ENCODE peak calls at places on chromosomes 1 and 21, in four cellular contexts. One of them, this sample, is unnamed.

GRCh38 chr1:25727819-25728286 is 72.1 kb upstream of the SELENON start:
- DNase-seq in transverse colon: peak
- DNase-seq in CD8-positive, alpha-beta T cell: no peak
- DNase-seq in breast epithelium: no peak
- DNase-seq in this sample: peak

GRCh38 chr1:150293433-150294253 is at the start of gene MRPS21:
- DNase-seq in transverse colon: peak
- DNase-seq in CD8-positive, alpha-beta T cell: peak
- DNase-seq in breast epithelium: peak
- DNase-seq in this sample: peak

GRCh38 chr1:87330201-87330953 is 1.7 kb downstream of the LMO4 start:
- DNase-seq in transverse colon: peak
- DNase-seq in CD8-positive, alpha-beta T cell: peak
- DNase-seq in breast epithelium: no peak
- DNase-seq in this sample: no peak

GRCh38 chr1:10718083-10718415 is 78.4 kb downstream of the CASZ1 start:
- DNase-seq in transverse colon: no peak
- DNase-seq in CD8-positive, alpha-beta T cell: no peak
- DNase-seq in breast epithelium: no peak
- DNase-seq in this sample: no peak

GRCh38 chr1:115217150-115218033 is 120.7 kb downstream of the NGF start:
- DNase-seq in breast epithelium: no peak
- DNase-seq in transverse colon: no peak
- DNase-seq in CD8-positive, alpha-beta T cell: no peak
- DNase-seq in this sample: no peak

GRCh38 chr21:25910809-25911208 is 176.0 kb downstream of the GABPA start:
- DNase-seq in breast epithelium: no peak
- DNase-seq in CD8-positive, alpha-beta T cell: no peak
- DNase-seq in transverse colon: no peak
- DNase-seq in this sample: no peak

GRCh38 chr1:42680921-42681683 is 1.1 kb upstream of the YBX1 start:
- DNase-seq in transverse colon: no peak
- DNase-seq in breast epithelium: no peak
- DNase-seq in CD8-positive, alpha-beta T cell: peak
- DNase-seq in this sample: peak

GRCh38 chr1:50774759-50775351 is 185.2 kb downstream of the FAF1 start:
- DNase-seq in breast epithelium: no peak
- DNase-seq in transverse colon: no peak
- DNase-seq in CD8-positive, alpha-beta T cell: no peak
- DNase-seq in this sample: peak

GRCh38 chr1:114124644-114125043 is 29.0 kb downstream of the SYT6 start:
- DNase-seq in CD8-positive, alpha-beta T cell: no peak
- DNase-seq in transverse colon: no peak
- DNase-seq in breast epithelium: no peak
- DNase-seq in this sample: no peak

GRCh38 chr1:30749691-30750583 is 7.6 kb downstream of the LAPTM5 start:
- DNase-seq in CD8-positive, alpha-beta T cell: peak
- DNase-seq in transverse colon: peak
- DNase-seq in breast epithelium: no peak
- DNase-seq in this sample: no peak

GRCh38 chr21:26920055-26920454 is 46.8 kb downstream of the ADAMTS5 start:
- DNase-seq in transverse colon: no peak
- DNase-seq in breast epithelium: no peak
- DNase-seq in CD8-positive, alpha-beta T cell: no peak
- DNase-seq in this sample: no peak

GRCh38 chr1:37020653-37021277 is 13.6 kb downstream of the GRIK3 start:
- DNase-seq in CD8-positive, alpha-beta T cell: no peak
- DNase-seq in breast epithelium: no peak
- DNase-seq in transverse colon: no peak
- DNase-seq in this sample: no peak

GRCh38 chr21:43195131-43196021 is 26.6 kb downstream of the CRYAA start:
- DNase-seq in breast epithelium: peak
- DNase-seq in CD8-positive, alpha-beta T cell: no peak
- DNase-seq in transverse colon: no peak
- DNase-seq in this sample: peak

GRCh38 chr1:226679853-226680516 is 59.1 kb downstream of the ITPKB start:
- DNase-seq in transverse colon: peak
- DNase-seq in CD8-positive, alpha-beta T cell: peak
- DNase-seq in breast epithelium: peak
- DNase-seq in this sample: peak

GRCh38 chr1:157523774-157524501 is 28.4 kb downstream of the FCRL5 start:
- DNase-seq in transverse colon: peak
- DNase-seq in CD8-positive, alpha-beta T cell: no peak
- DNase-seq in breast epithelium: no peak
- DNase-seq in this sample: no peak

GRCh38 chr1:55232448-55233148 is 17.4 kb upstream of the USP24 start:
- DNase-seq in CD8-positive, alpha-beta T cell: no peak
- DNase-seq in breast epithelium: no peak
- DNase-seq in transverse colon: no peak
- DNase-seq in this sample: no peak

GRCh38 chr1:211469938-211470529 is 21.9 kb downstream of the RD3 start:
- DNase-seq in CD8-positive, alpha-beta T cell: peak
- DNase-seq in transverse colon: peak
- DNase-seq in breast epithelium: peak
- DNase-seq in this sample: peak

GRCh38 chr1:162035241-162035640 is 11.6 kb upstream of the OLFML2B start:
- DNase-seq in CD8-positive, alpha-beta T cell: no peak
- DNase-seq in transverse colon: no peak
- DNase-seq in breast epithelium: no peak
- DNase-seq in this sample: peak

GRCh38 chr1:23899070-23899469 is 14.1 kb downstream of the CNR2 start:
- DNase-seq in transverse colon: no peak
- DNase-seq in CD8-positive, alpha-beta T cell: no peak
- DNase-seq in breast epithelium: no peak
- DNase-seq in this sample: no peak

GRCh38 chr1:198234511-198235251 is 77.9 kb downstream of the NEK7 start:
- DNase-seq in CD8-positive, alpha-beta T cell: no peak
- DNase-seq in transverse colon: no peak
- DNase-seq in breast epithelium: no peak
- DNase-seq in this sample: peak

GRCh38 chr1:20370628-20371200 is 80.0 kb downstream of the VWA5B1 start:
- DNase-seq in breast epithelium: no peak
- DNase-seq in transverse colon: no peak
- DNase-seq in CD8-positive, alpha-beta T cell: no peak
- DNase-seq in this sample: no peak

GRCh38 chr1:160374291-160374690 is 7.4 kb downstream of the NHLH1 start:
- DNase-seq in CD8-positive, alpha-beta T cell: no peak
- DNase-seq in breast epithelium: no peak
- DNase-seq in transverse colon: no peak
- DNase-seq in this sample: no peak

GRCh38 chr1:55898191-55898590 is 681.2 kb downstream of the PLPP3 start:
- DNase-seq in CD8-positive, alpha-beta T cell: no peak
- DNase-seq in breast epithelium: no peak
- DNase-seq in transverse colon: no peak
- DNase-seq in this sample: peak

GRCh38 chr1:24108334-24109165 is 3.4 kb downstream of the MYOM3 start:
- DNase-seq in breast epithelium: no peak
- DNase-seq in CD8-positive, alpha-beta T cell: no peak
- DNase-seq in transverse colon: peak
- DNase-seq in this sample: peak

GRCh38 chr1:162117039-162117816 is 47.7 kb downstream of the NOS1AP start:
- DNase-seq in transverse colon: no peak
- DNase-seq in breast epithelium: no peak
- DNase-seq in CD8-positive, alpha-beta T cell: no peak
- DNase-seq in this sample: no peak

GRCh38 chr1:201476670-201477344 is 7.8 kb upstream of the PHLDA3 start:
- DNase-seq in transverse colon: no peak
- DNase-seq in breast epithelium: no peak
- DNase-seq in CD8-positive, alpha-beta T cell: no peak
- DNase-seq in this sample: no peak

GRCh38 chr1:45846931-45847330 is 43.5 kb downstream of the MAST2 start:
- DNase-seq in breast epithelium: no peak
- DNase-seq in CD8-positive, alpha-beta T cell: no peak
- DNase-seq in transverse colon: no peak
- DNase-seq in this sample: peak

GRCh38 chr1:175493321-175493998 is 249.9 kb downstream of the TNR start:
- DNase-seq in transverse colon: no peak
- DNase-seq in CD8-positive, alpha-beta T cell: no peak
- DNase-seq in breast epithelium: no peak
- DNase-seq in this sample: no peak

GRCh38 chr1:64536217-64536835 is 66.4 kb downstream of the CACHD1 start:
- DNase-seq in breast epithelium: no peak
- DNase-seq in CD8-positive, alpha-beta T cell: no peak
- DNase-seq in transverse colon: no peak
- DNase-seq in this sample: no peak

GRCh38 chr1:1230656-1231399 is 973 bp downstream of the SDF4 start:
- DNase-seq in CD8-positive, alpha-beta T cell: no peak
- DNase-seq in transverse colon: peak
- DNase-seq in breast epithelium: no peak
- DNase-seq in this sample: peak

GRCh38 chr1:226722240-226722900 is 16.7 kb downstream of the ITPKB start:
- DNase-seq in CD8-positive, alpha-beta T cell: no peak
- DNase-seq in transverse colon: no peak
- DNase-seq in breast epithelium: no peak
- DNase-seq in this sample: no peak

GRCh38 chr1:156053770-156054499 is at the start of gene UBQLN4:
- DNase-seq in transverse colon: peak
- DNase-seq in CD8-positive, alpha-beta T cell: peak
- DNase-seq in breast epithelium: peak
- DNase-seq in this sample: peak

GRCh38 chr1:231315887-231316286 is 21.8 kb downstream of the EXOC8 start:
- DNase-seq in transverse colon: peak
- DNase-seq in breast epithelium: no peak
- DNase-seq in CD8-positive, alpha-beta T cell: peak
- DNase-seq in this sample: peak

GRCh38 chr1:29563092-29563491 is 326.8 kb downstream of the PTPRU start:
- DNase-seq in CD8-positive, alpha-beta T cell: no peak
- DNase-seq in transverse colon: no peak
- DNase-seq in breast epithelium: no peak
- DNase-seq in this sample: no peak

GRCh38 chr1:161816201-161816600 is 50.1 kb downstream of the ATF6 start:
- DNase-seq in CD8-positive, alpha-beta T cell: no peak
- DNase-seq in transverse colon: no peak
- DNase-seq in breast epithelium: no peak
- DNase-seq in this sample: peak

GRCh38 chr1:216193839-216194443 is 229.3 kb downstream of the USH2A start:
- DNase-seq in CD8-positive, alpha-beta T cell: no peak
- DNase-seq in breast epithelium: no peak
- DNase-seq in transverse colon: no peak
- DNase-seq in this sample: no peak
- TF ChIP-seq CTCF in CD8-positive, alpha-beta T cell: no peak
- TF ChIP-seq CTCF in breast epithelium: no peak
- TF ChIP-seq CTCF in transverse colon: no peak
- TF ChIP-seq CTCF in this sample: no peak

DNA sequence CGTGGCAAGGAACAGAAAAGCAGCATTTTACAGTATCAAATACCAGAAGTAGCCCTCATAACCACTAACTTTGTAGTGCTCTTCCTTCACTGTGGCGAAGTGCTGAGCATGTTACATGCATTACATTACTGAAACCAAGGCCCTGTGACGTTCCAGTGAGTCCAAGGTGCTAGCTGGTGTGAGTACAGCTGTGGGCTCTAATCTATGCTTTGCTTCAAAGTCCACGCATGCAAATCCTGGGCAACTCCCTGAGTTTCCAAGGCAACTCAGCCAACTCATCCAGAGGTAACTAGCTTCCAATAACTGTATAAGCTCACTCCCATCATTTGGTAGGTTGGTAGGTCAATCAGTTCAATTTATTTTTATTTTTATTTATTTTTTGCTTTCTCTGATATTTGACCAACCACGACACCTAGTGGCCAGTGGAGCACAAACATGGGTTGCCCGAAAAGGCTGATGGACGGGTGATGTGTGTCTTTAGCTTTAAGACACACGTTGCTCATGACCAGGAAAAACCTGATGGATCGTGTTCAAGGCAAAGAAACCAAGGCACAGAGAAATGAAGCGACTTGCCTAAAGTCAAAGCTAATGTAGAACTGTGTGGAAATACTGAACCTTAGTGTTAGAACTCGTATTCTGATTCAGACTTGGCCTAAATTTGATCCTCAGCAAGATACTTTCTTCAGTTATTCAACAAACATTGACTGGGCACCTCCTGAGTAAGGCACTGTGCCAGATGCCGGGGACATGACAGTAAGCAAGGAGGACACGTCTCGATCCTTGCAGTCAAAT is 73.0 kb downstream of the GNG12 start:
- DNase-seq in CD8-positive, alpha-beta T cell: peak
- DNase-seq in transverse colon: peak
- DNase-seq in breast epithelium: peak
- DNase-seq in this sample: peak
- H3K4me3 ChIP-seq in CD8-positive, alpha-beta T cell: no peak
- H3K4me3 ChIP-seq in transverse colon: no peak
- H3K4me3 ChIP-seq in breast epithelium: no peak
- H3K4me3 ChIP-seq in this sample: no peak

GRCh38 chr1:18511469-18511997 is 30.8 kb downstream of the KLHDC7A start:
- DNase-seq in transverse colon: no peak
- DNase-seq in breast epithelium: no peak
- DNase-seq in CD8-positive, alpha-beta T cell: no peak
- DNase-seq in this sample: no peak
- TF ChIP-seq CTCF in transverse colon: no peak
- TF ChIP-seq CTCF in breast epithelium: no peak
- TF ChIP-seq CTCF in CD8-positive, alpha-beta T cell: no peak
- TF ChIP-seq CTCF in this sample: no peak

DNA sequence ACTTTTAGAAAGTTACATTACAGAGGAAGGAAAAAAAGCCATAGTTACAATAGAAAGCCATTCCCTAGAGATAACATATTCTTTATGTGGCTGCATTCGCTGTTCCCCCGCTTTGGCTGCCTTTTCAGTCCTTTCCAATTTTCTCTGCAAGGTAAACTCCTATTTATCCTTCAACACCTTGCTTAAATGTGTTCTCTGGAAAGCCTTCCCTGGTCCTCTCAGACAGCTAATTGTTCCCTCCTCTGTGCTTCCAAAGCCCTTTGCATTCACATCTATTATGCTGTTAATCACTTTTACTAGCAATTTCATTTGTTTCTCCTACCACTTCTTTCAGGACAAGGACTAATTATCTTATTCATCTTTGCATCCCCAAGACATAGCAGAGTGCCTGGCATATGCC is 1.6 kb downstream of the PHC2 start:
- DNase-seq in transverse colon: no peak
- DNase-seq in breast epithelium: no peak
- DNase-seq in CD8-positive, alpha-beta T cell: no peak
- DNase-seq in this sample: no peak
- H3K4me3 ChIP-seq in transverse colon: no peak
- H3K4me3 ChIP-seq in breast epithelium: no peak
- H3K4me3 ChIP-seq in CD8-positive, alpha-beta T cell: no peak
- H3K4me3 ChIP-seq in this sample: no peak

GRCh38 chr1:116895073-116895472 is 14.6 kb upstream of the PTGFRN start:
- DNase-seq in transverse colon: no peak
- DNase-seq in CD8-positive, alpha-beta T cell: no peak
- DNase-seq in breast epithelium: no peak
- DNase-seq in this sample: no peak

GRCh38 chr1:116902027-116902426 is 7.7 kb upstream of the PTGFRN start:
- DNase-seq in transverse colon: no peak
- DNase-seq in breast epithelium: no peak
- DNase-seq in CD8-positive, alpha-beta T cell: no peak
- DNase-seq in this sample: no peak

GRCh38 chr1:116902718-116903390 is 6.9 kb upstream of the PTGFRN start:
- DNase-seq in transverse colon: no peak
- DNase-seq in CD8-positive, alpha-beta T cell: no peak
- DNase-seq in breast epithelium: no peak
- DNase-seq in this sample: no peak

GRCh38 chr1:116900471-116901365 is 9.0 kb upstream of the PTGFRN start:
- DNase-seq in CD8-positive, alpha-beta T cell: no peak
- DNase-seq in transverse colon: no peak
- DNase-seq in breast epithelium: no peak
- DNase-seq in this sample: no peak

GRCh38 chr1:116899529-116899928 is 10.2 kb upstream of the PTGFRN start:
- DNase-seq in breast epithelium: no peak
- DNase-seq in transverse colon: no peak
- DNase-seq in CD8-positive, alpha-beta T cell: no peak
- DNase-seq in this sample: no peak
- TF ChIP-seq CTCF in breast epithelium: no peak
- TF ChIP-seq CTCF in transverse colon: no peak
- TF ChIP-seq CTCF in CD8-positive, alpha-beta T cell: no peak
- TF ChIP-seq CTCF in this sample: no peak

This sample was measured in fibroblast of pulmonary artery.